ENCODE peak calls at places on chromosomes 4 and X, in four cellular contexts. C, R, S and E are unnamed samples. For H3K36me3, the result is how much of the 10 kb centered on the place peaks cover.

GRCh38 chr4:74098628-74098995 is 383 bp downstream of the CXCL2 start:
- DNase-seq in S (no peak), C (no peak), R (no peak), E (no peak)

GRCh38 chr4:40238700-40239548 is 42.1 kb downstream of the RHOH start:
- DNase-seq in C (no peak), R (no peak), S (no peak), E (no peak)

GRCh38 chrX:40736170-40736505 is 796 bp upstream of the MED14 start:
- DNase-seq in C (peak), R (peak), S (no peak), E (no peak)

GRCh38 chr4:79757580-79757979 is 315.4 kb downstream of the ANTXR2 start:
- DNase-seq in S (no peak), R (peak), C (no peak), E (no peak)

GRCh38 chr4:95217197-95217596 is 331.6 kb downstream of the UNC5C start:
- DNase-seq in C (no peak), R (no peak), S (no peak), E (no peak)

GRCh38 chr4:2788532-2789103 is 4.3 kb upstream of the SH3BP2 start:
- DNase-seq in R (no peak), C (no peak), S (no peak), E (peak)

GRCh38 chrX:153598541-153599191 is at the start of gene CCNQ:
- DNase-seq in R (peak), C (peak), S (no peak), E (peak)

GRCh38 chrX:19585370-19586082 is 70.2 kb upstream of the MAP3K15 start:
- DNase-seq in S (no peak), R (peak), C (no peak), E (no peak)

GRCh38 chr4:110793890-110794588 is 171.2 kb upstream of the PITX2 start:
- DNase-seq in S (no peak), R (no peak), C (no peak), E (no peak)

GRCh38 chr4:83316459-83317170 is 18.0 kb downstream of the HPSE start:
- DNase-seq in R (peak), S (no peak), C (no peak), E (no peak)

GRCh38 chr4:7367361-7367760 is 67.4 kb downstream of the PSAPL1 start:
- DNase-seq in S (no peak), R (no peak), C (no peak), E (no peak)

GRCh38 chr4:146243141-146243882 is 29.0 kb downstream of the REELD1 start:
- DNase-seq in S (no peak), R (peak), C (peak), E (peak)

GRCh38 chr4:140233811-140234696 is 80.1 kb upstream of the MAML3 start:
- DNase-seq in C (no peak), R (peak), S (no peak), E (no peak)

GRCh38 chr4:2643555-2643954 is 107.1 kb downstream of the FAM193A start:
- DNase-seq in S (no peak), C (no peak), R (no peak), E (no peak)

GRCh38 chrX:153061732-153062131 is 5.5 kb downstream of the PNMA3 start:
- DNase-seq in C (no peak), R (peak), S (no peak), E (no peak)

GRCh38 chr4:93416337-93417102 is 412.0 kb upstream of the ATOH1 start:
- DNase-seq in R (no peak), C (no peak), S (no peak), E (no peak)

GRCh38 chrX:75156537-75156945 is 458 bp upstream of the ABCB7 start:
- DNase-seq in R (no peak), C (no peak), S (no peak), E (no peak)

GRCh38 chr4:164648151-164648848 is 105.6 kb upstream of the SMIM31 start:
- DNase-seq in C (no peak), R (peak), S (peak), E (no peak)

GRCh38 chr4:56460085-56460484 is 7.3 kb upstream of the SRP72 start:
- DNase-seq in C (no peak), R (no peak), S (no peak), E (no peak)

DNA sequence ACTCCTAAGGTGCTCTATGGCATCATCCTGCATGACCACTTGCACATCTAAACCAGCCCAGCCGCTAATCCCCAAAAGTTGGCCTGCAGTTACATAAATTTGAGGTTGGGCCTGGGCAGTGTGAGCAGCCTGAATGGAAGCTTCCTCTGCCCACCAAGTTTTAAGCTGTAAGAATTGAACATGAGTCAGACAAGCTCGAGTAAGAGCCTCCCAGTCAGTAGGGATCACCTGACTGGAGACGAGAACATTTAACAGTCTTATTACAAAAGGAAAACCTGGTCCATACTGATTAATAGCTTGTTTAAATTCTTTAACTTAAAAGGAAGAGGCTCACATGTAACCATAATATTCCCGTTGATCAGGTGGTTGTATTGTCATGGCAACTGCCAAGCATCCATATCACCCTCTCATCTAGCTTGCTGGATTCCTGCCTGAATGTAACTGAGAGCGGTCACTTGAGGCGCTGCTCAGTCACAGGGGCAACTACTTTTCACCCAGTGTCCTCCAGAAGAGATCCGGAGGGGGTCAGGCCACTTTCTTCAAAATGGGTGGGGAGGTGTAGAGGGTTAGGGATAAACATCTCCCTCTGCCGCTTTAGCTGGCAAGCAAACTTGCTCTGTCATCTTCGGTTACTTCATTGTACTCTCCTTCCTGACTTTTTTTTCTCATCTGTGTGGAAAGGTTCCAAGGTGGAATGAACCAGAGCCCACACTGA is 56.6 kb upstream of the WDR1 start:
- DNase-seq in R (no peak), S (no peak), C (no peak), E (no peak)
- TF ChIP-seq CTCF in R (no peak), S (no peak), C (no peak), E (no peak)

DNA sequence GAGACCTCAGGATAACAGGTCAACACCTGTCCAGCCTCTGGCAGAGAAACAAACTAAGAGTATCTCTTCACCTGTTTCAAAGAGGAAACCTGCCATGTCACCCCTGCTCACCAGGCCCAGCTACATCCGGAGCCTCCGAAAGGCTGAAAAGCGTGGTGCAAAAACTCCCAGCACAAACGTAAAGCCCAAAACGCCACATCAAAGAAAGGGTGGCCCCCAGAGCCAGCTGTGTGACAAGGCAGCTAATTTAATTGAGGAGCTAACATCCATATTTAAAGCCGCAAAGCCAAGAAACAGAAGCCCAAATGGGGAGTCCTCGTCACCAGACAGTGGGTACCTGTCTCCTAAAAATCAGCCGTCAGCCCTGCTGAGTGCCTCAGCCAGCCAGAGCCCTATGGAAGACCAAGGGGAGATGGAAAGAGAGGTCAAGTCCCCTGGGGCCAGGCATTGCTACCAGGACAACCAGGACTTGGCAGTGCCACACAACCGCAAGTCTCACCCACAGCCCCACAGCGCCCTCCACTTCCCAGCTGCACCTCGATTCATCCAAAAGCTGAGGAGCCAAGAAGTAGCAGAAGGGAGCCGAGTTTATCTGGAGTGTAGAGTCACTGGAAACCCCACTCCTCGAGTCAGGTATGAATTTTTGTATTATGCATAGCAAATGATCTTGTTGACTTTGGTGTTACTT is 15.1 kb downstream of the PALLD start:
- DNase-seq in R (no peak), S (no peak), C (no peak), E (no peak)
- H3K4me3 ChIP-seq in R (no peak), S (no peak), C (no peak), E (no peak)

GRCh38 chr4:113739197-113739596 is 22.3 kb downstream of the CAMK2D start:
- DNase-seq in S (no peak), R (no peak), C (peak), E (no peak)
- H3K36me3 ChIP-seq in S (under half), R (under half), C (half or more), E (under half)

GRCh38 chr4:157739237-157739636 is 433.6 kb downstream of the GASK1B start:
- DNase-seq in C (no peak), S (no peak), R (peak), E (no peak)

GRCh38 chr4:157741642-157742041 is 431.2 kb downstream of the GASK1B start:
- DNase-seq in S (no peak), R (no peak), C (no peak), E (no peak)
- TF ChIP-seq CTCF in S (no peak), R (no peak), C (no peak), E (no peak)